ENCODE peak calls at places on chromosomes 7 and 10, in four cellular contexts. H is ovary; X is astrocyte; B is effector memory CD4-positive, alpha-beta T cell. M is an unnamed sample. For H3K27me3 and H3K4me1, the result is how much of the 10 kb centered on the place peaks cover.

GRCh38 chr10:30529373-30529998 is 95.5 kb downstream of the MAP3K8 start:
- DNase-seq in H (no peak), X (no peak), B (peak), M (peak)

GRCh38 chr10:112799038-112799437 is 151.0 kb upstream of the TCF7L2 start:
- DNase-seq in H (no peak), X (no peak), B (no peak), M (no peak)

GRCh38 chr7:22625251-22625650 is 101.7 kb upstream of the IL6 start:
- DNase-seq in H (no peak), X (no peak), B (no peak), M (no peak)

GRCh38 chr7:112540839-112541577 is 60.2 kb downstream of the LSMEM1 start:
- DNase-seq in H (no peak), X (no peak), B (no peak), M (no peak)

GRCh38 chr10:59857049-59857448 is 49.3 kb downstream of the CCDC6 start:
- DNase-seq in H (no peak), X (peak), B (no peak), M (no peak)

GRCh38 chr7:6271091-6271658 is 1.2 kb downstream of the CYTH3 start:
- DNase-seq in H (peak), X (no peak), B (no peak), M (peak)

GRCh38 chr10:77637986-77638765 is 568 bp upstream of the KCNMA1 start:
- DNase-seq in H (peak), X (peak), B (no peak), M (no peak)

GRCh38 chr10:109770000-109770399 is 153.3 kb downstream of the XPNPEP1 start:
- DNase-seq in H (no peak), X (no peak), B (no peak), M (no peak)

GRCh38 chr7:138875794-138876193 is 77.8 kb upstream of the ATP6V0A4 start:
- DNase-seq in H (no peak), X (peak), B (peak), M (peak)

GRCh38 chr10:91194497-91195179 is 25.8 kb upstream of the PCGF5 start:
- DNase-seq in H (no peak), X (peak), B (no peak), M (no peak)

GRCh38 chr7:37009282-37009681 is 285.0 kb upstream of the AOAH start:
- DNase-seq in H (no peak), X (no peak), B (no peak), M (no peak)
- H3K27ac ChIP-seq in H (no peak), X (no peak), B (no peak), M (no peak)

GRCh38 chr10:75417522-75417927 is 13.9 kb upstream of the LRMDA start:
- DNase-seq in H (no peak), X (no peak), B (no peak), M (no peak)
- H3K27me3 ChIP-seq in H (under half), X (under half), B (under half), M (under half)

GRCh38 chr10:104328916-104329710 is 9.2 kb downstream of the ITPRIP start:
- DNase-seq in H (peak), X (peak), B (peak), M (peak)

GRCh38 chr10:104329754-104330153 is 8.5 kb downstream of the ITPRIP start:
- DNase-seq in H (peak), X (peak), B (no peak), M (no peak)

GRCh38 chr10:104327745-104328635 is 10.3 kb downstream of the ITPRIP start:
- DNase-seq in H (peak), X (peak), B (no peak), M (no peak)

GRCh38 chr10:104326991-104327610 is 11.2 kb downstream of the ITPRIP start:
- DNase-seq in H (no peak), X (no peak), B (no peak), M (no peak)

GRCh38 chr10:104328636-104328915 is 9.7 kb downstream of the ITPRIP start:
- DNase-seq in H (no peak), X (no peak), B (no peak), M (no peak)
- H3K4me1 ChIP-seq in H (half or more), X (half or more), B (half or more), M (half or more)

GRCh38 chr7:156474241-156474743 is 166.3 kb upstream of the RNF32 start:
- DNase-seq in H (peak), X (peak), B (no peak), M (no peak)
- H3K27ac ChIP-seq in H (no peak), X (no peak), B (no peak), M (no peak)

DNA sequence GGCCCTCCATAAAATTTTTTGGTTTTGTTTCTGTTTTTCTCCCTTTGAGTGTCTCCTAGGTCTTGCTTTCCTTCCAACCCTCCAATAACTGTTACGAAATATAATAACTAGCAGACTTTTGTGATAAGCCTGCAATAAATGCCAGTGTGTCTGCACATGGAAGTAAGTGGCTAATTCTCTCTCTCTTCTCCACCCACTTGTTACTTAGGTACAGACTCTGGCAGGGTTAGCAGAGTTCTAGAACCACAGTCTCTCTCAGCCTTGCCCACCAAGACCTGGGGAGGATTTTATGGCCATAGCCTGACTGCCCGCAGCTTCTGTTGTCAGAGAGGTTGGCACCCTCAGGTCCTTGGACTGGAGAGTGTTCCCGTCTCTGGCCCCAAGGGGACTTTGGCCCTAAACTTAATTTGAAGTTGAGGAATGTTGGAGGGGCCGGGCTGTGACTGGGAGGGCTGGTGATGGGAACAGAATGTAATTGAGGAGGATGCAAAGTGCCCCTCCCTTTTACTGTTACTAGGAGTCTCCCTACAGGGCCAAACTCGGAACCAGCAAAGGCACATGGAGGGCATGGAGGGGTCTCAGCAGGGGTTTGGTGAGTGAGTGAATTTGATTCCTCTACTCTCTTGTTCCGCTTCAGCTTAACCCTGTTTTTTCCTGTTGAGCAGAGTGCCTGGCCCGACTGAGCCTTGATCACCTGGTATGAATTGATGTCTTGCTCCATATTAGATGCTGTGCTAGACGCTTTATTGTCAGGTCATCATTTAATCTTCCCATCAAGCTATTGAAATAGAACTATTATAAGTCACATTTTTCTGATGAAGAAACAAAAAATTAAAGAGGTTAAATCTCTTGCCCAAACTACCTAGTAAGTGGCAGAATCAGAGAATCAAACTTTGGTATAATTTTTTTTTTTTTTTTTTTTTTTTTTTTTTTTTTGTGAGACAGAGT is 37.0 kb upstream of the LCOR start:
- DNase-seq in H (no peak), X (no peak), B (no peak), M (no peak)
- H3K27me3 ChIP-seq in H (under half), X (under half), B (under half), M (under half)

GRCh38 chr10:14563359-14563758 is 211.3 kb downstream of the FAM107B start:
- DNase-seq in H (no peak), X (no peak), B (no peak), M (no peak)

GRCh38 chr10:14567421-14567820 is 207.3 kb downstream of the FAM107B start:
- DNase-seq in H (no peak), X (no peak), B (no peak), M (no peak)

GRCh38 chr10:14564268-14564744 is 210.4 kb downstream of the FAM107B start:
- DNase-seq in H (no peak), X (no peak), B (no peak), M (peak)

GRCh38 chr10:14566498-14566897 is 208.2 kb downstream of the FAM107B start:
- DNase-seq in H (no peak), X (no peak), B (no peak), M (no peak)

DNA sequence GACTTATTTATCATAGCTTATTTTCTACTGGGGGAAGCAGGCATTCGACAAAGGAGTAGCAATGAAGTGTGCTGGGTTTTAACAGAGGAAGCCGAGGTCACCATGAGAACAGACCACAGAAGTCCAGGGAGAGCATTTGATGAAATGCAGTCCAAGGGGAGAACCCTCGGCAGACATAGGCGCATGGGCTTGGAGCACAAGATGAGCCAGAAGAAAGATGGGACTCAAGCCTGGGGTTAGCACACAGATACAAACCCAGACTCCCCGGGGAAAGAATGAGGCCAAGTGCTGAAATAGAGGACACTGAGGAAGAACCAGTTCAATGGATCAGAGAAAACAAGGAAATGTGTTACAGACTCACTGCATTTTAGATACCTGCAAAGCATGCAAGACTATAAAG is 209.5 kb downstream of the FAM107B start:
- DNase-seq in H (no peak), X (no peak), B (no peak), M (no peak)
- H3K4me1 ChIP-seq in H (under half), X (under half), B (half or more), M (half or more)

DNA sequence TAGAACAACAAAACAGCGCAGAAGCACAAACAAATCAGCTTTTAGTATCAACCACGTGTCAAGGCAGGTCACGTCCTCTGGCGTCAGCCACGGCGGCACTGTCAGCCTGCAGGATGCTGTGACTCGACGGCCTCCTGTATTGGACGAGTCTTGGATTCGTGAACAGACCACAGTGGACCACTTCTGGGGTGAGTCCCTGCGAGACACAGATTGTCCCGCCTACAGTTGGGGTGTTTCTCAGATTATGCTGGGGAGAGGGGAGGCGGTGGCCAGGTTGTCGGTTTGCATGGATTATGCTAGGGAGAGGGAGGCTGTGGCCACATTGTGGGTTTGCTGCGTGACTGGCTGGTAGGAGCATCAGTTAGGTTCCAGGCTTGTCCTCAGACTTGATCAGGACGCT is 9.7 kb downstream of the SUN1 start:
- DNase-seq in H (no peak), X (no peak), B (no peak), M (no peak)
- H3K27ac ChIP-seq in H (peak), X (no peak), B (no peak), M (no peak)

GRCh38 chr10:21174670-21175495 is 277.8 kb upstream of the NEBL start:
- DNase-seq in H (no peak), X (no peak), B (no peak), M (no peak)

GRCh38 chr10:21176934-21177480 is 279.9 kb upstream of the NEBL start:
- DNase-seq in H (no peak), X (no peak), B (no peak), M (no peak)

GRCh38 chr10:21173964-21174669 is 277.0 kb upstream of the NEBL start:
- DNase-seq in H (peak), X (no peak), B (no peak), M (no peak)

GRCh38 chr10:21173433-21173963 is 276.4 kb upstream of the NEBL start:
- DNase-seq in H (peak), X (no peak), B (no peak), M (no peak)

DNA sequence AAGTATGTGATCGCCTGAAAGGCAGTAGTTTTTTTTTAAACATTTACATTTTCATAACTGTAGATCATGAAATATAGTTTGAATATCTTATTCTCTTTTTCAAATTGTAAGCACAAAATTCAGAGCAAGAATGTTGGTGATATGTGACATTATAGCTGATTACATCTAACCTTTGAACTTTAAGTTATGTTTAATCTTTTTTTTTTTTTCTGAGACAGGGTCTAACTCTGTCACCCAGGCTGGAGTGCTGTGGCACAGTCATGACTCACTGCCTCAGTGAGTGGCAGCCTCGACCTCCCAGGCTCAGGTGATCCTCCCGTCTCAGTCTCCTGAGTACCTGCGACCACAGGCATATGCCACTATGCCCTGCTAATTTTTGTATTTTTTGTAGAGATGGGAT is 278.7 kb upstream of the NEBL start:
- DNase-seq in H (no peak), X (no peak), B (no peak), M (no peak)
- H3K27me3 ChIP-seq in H (under half), X (under half), B (under half), M (under half)